ENCODE peak calls at places on chromosomes 11 and 22, in seven cellular contexts. L, S, B, G, O, H and N are unnamed samples.

GRCh38 chr11:14029415-14029814 is 66.9 kb downstream of the SPON1 start:
- DNase-seq in L (no peak), S (no peak), B (peak; percentile 77), G (no peak), O (no peak), H (peak; percentile 78), N (no peak)

GRCh38 chr11:61023086-61024035 is 51.9 kb downstream of the CD6 start:
- DNase-seq in L (no peak), S (no peak), B (no peak), G (no peak), O (no peak), H (no peak), N (no peak)

GRCh38 chr11:95750101-95750500 is 39.5 kb downstream of the FAM76B start:
- DNase-seq in L (no peak), S (no peak), B (no peak), G (no peak), O (no peak), H (no peak), N (no peak)

GRCh38 chr11:78583889-78584288 is 9.2 kb upstream of the NARS2 start:
- DNase-seq in L (no peak), S (no peak), B (no peak), G (no peak), O (no peak), H (no peak), N (no peak)

GRCh38 chr11:63240791-63241379 is 2.5 kb downstream of the SLC22A25 start:
- DNase-seq in L (no peak), S (no peak), B (no peak), G (no peak), O (no peak), H (no peak), N (no peak)

GRCh38 chr22:22910272-22911240 is 22.9 kb downstream of the IGLL5 start:
- DNase-seq in L (no peak), S (no peak), B (no peak), G (no peak), O (no peak), H (no peak), N (no peak)

GRCh38 chr11:120334894-120335462 is 1.2 kb upstream of the ARHGEF12 start:
- DNase-seq in L (no peak), S (peak; percentile 97), B (peak; percentile 36), G (peak; percentile 66), O (peak; percentile 94), H (peak; percentile 75), N (peak; percentile 95)

GRCh38 chr11:315051-315481 is 1.2 kb downstream of the IFITM1 start:
- DNase-seq in L (no peak), S (peak; percentile 33), B (no peak), G (no peak), O (no peak), H (no peak), N (no peak)

GRCh38 chr11:116879789-116880402 is 42.5 kb upstream of the APOA1 start:
- DNase-seq in L (no peak), S (peak; percentile 79), B (no peak), G (peak; percentile 29), O (peak; percentile 85), H (peak; percentile 78), N (peak; percentile 35)

GRCh38 chr22:46140989-46141928 is 9.1 kb upstream of the PPARA start:
- DNase-seq in L (no peak), S (no peak), B (no peak), G (no peak), O (no peak), H (no peak), N (no peak)

GRCh38 chr11:2762451-2762850 is 62.7 kb upstream of the KCNQ1OT1 start:
- DNase-seq in L (no peak), S (no peak), B (no peak), G (no peak), O (no peak), H (no peak), N (no peak)

GRCh38 chr22:29581799-29582198 is 886 bp upstream of the NIPSNAP1 start:
- DNase-seq in L (no peak), S (no peak), B (no peak), G (no peak), O (no peak), H (no peak), N (peak; percentile 95)

GRCh38 chr11:118622376-118623290 is 15.2 kb downstream of the PHLDB1 start:
- DNase-seq in L (no peak), S (peak; percentile 88), B (no peak), G (no peak), O (peak; percentile 69), H (no peak), N (peak; percentile 37)

GRCh38 chr11:117743121-117743815 is 53.7 kb downstream of the DSCAML1 start:
- DNase-seq in L (no peak), S (no peak), B (no peak), G (no peak), O (no peak), H (peak; percentile 58), N (no peak)

GRCh38 chr11:70804174-70804855 is 406.0 kb downstream of the CTTN start:
- DNase-seq in L (no peak), S (no peak), B (no peak), G (no peak), O (no peak), H (no peak), N (no peak)

GRCh38 chr11:126048198-126048597 is 14.5 kb downstream of the CDON start:
- DNase-seq in L (no peak), S (no peak), B (no peak), G (no peak), O (no peak), H (no peak), N (no peak)

GRCh38 chr11:1126935-1127663 is 30.7 kb upstream of the MUC5AC start:
- DNase-seq in L (no peak), S (no peak), B (peak; percentile 22), G (no peak), O (no peak), H (no peak), N (no peak)

GRCh38 chr11:42237701-42238235 is 778.3 kb upstream of the LRRC4C start:
- DNase-seq in L (no peak), S (no peak), B (no peak), G (no peak), O (no peak), H (no peak), N (no peak)

GRCh38 chr11:55673860-55674259 is 11.9 kb downstream of the OR4C6 start:
- DNase-seq in L (no peak), S (no peak), B (no peak), G (no peak), O (no peak), H (no peak), N (no peak)

GRCh38 chr11:115939726-115940421 is 435.7 kb upstream of the CADM1 start:
- DNase-seq in L (no peak), S (no peak), B (no peak), G (no peak), O (no peak), H (no peak), N (no peak)

GRCh38 chr11:65915101-65915820 is 3.6 kb downstream of the C11orf68 start:
- DNase-seq in L (no peak), S (peak; percentile 51), B (no peak), G (no peak), O (no peak), H (no peak), N (no peak)

GRCh38 chr11:118168751-118169150 is 7.7 kb downstream of the SCN2B start:
- DNase-seq in L (no peak), S (no peak), B (no peak), G (no peak), O (no peak), H (no peak), N (peak; percentile 71)

GRCh38 chr11:2432628-2433071 is 11.7 kb downstream of the TRPM5 start:
- DNase-seq in L (no peak), S (no peak), B (no peak), G (no peak), O (no peak), H (no peak), N (no peak)

GRCh38 chr11:93842461-93842860 is 8.0 kb downstream of the VSTM5 start:
- DNase-seq in L (no peak), S (no peak), B (peak; percentile 7), G (no peak), O (peak; percentile 71), H (no peak), N (no peak)

GRCh38 chr11:87769626-87770025 is 405.6 kb downstream of the RAB38 start:
- DNase-seq in L (no peak), S (no peak), B (no peak), G (no peak), O (no peak), H (no peak), N (no peak)

GRCh38 chr11:117792241-117792640 is 4.8 kb downstream of the DSCAML1 start:
- DNase-seq in L (no peak), S (no peak), B (no peak), G (no peak), O (no peak), H (no peak), N (no peak)

GRCh38 chr11:74070713-74071506 is 62.0 kb upstream of the UCP3 start:
- DNase-seq in L (no peak), S (no peak), B (no peak), G (no peak), O (no peak), H (no peak), N (no peak)

GRCh38 chr22:30270841-30271240 is 4.2 kb upstream of the OSM start:
- DNase-seq in L (no peak), S (peak; percentile 66), B (no peak), G (no peak), O (peak; percentile 81), H (no peak), N (peak; percentile 71)

GRCh38 chr11:133842053-133842452 is 3.3 kb downstream of the SPATA19 start:
- DNase-seq in L (no peak), S (no peak), B (no peak), G (no peak), O (no peak), H (peak; percentile 63), N (no peak)

GRCh38 chr11:82775736-82776346 is 42.2 kb upstream of the FAM181B start:
- DNase-seq in L (peak; percentile 50), S (peak; percentile 58), B (peak; percentile 72), G (no peak), O (peak; percentile 47), H (peak; percentile 80), N (peak; percentile 34)

GRCh38 chr11:15720460-15720859 is 605.7 kb downstream of the INSC start:
- DNase-seq in L (no peak), S (peak; percentile 82), B (no peak), G (no peak), O (peak; percentile 68), H (no peak), N (no peak)
- H2BK5ac ChIP-seq in L (no peak overlapping the region), S (no peak overlapping the region), B (no peak overlapping the region), G (no peak overlapping the region), O (no peak overlapping the region), H (no peak overlapping the region), N (no peak overlapping the region)

GRCh38 chr11:35227551-35228341 is 88.8 kb downstream of the CD44 start:
- DNase-seq in L (no peak), S (peak; percentile 81), B (no peak), G (no peak), O (peak; percentile 55), H (no peak), N (no peak)
- H3K9ac ChIP-seq in L (no peak overlapping the region), S (peak overlapping the region; percentile 10), B (no peak overlapping the region), G (no peak overlapping the region), O (no peak overlapping the region), H (no peak overlapping the region), N (no peak overlapping the region)

GRCh38 chr11:129703846-129704245 is 111.8 kb upstream of the TMEM45B start:
- DNase-seq in L (no peak), S (no peak), B (peak; percentile 12), G (no peak), O (no peak), H (no peak), N (peak; percentile 44)
- H3K27ac ChIP-seq in L (no peak overlapping the region), S (no peak overlapping the region), B (no peak overlapping the region), G (no peak overlapping the region), O (no peak overlapping the region), H (no peak overlapping the region), N (no peak overlapping the region)

GRCh38 chr11:29312817-29313216 is 704.0 kb downstream of the KCNA4 start:
- DNase-seq in L (no peak), S (no peak), B (no peak), G (no peak), O (peak; percentile 94), H (no peak), N (no peak)
- H2BK5ac ChIP-seq in L (no peak overlapping the region), S (no peak overlapping the region), B (no peak overlapping the region), G (no peak overlapping the region), O (peak overlapping the region; percentile 100), H (no peak overlapping the region), N (no peak overlapping the region)